ENCODE peak calls at places on chromosomes 7 and 10, in six cellular contexts. One of them, this sample, is unnamed.

GRCh38 chr7:1675036-1675671 is 5.1 kb downstream of the ELFN1 start:
- DNase-seq in stomach: no peak
- DNase-seq in A549: no peak
- DNase-seq in heart left ventricle: peak
- DNase-seq in uterus: no peak
- DNase-seq in HCT116: no peak
- DNase-seq in this sample: no peak

GRCh38 chr7:21318916-21319270 is 109.0 kb upstream of the SP4 start:
- DNase-seq in stomach: no peak
- DNase-seq in A549: no peak
- DNase-seq in heart left ventricle: no peak
- DNase-seq in uterus: no peak
- DNase-seq in HCT116: no peak
- DNase-seq in this sample: no peak

GRCh38 chr7:151889406-151890354 is 12.8 kb upstream of the PRKAG2 start:
- DNase-seq in stomach: no peak
- DNase-seq in A549: no peak
- DNase-seq in heart left ventricle: no peak
- DNase-seq in uterus: no peak
- DNase-seq in HCT116: no peak
- DNase-seq in this sample: no peak

GRCh38 chr7:154841731-154842331 is 161.1 kb downstream of the PAXIP1 start:
- DNase-seq in stomach: peak
- DNase-seq in A549: no peak
- DNase-seq in heart left ventricle: no peak
- DNase-seq in uterus: no peak
- DNase-seq in HCT116: no peak
- DNase-seq in this sample: no peak

GRCh38 chr10:71040326-71040725 is 152.0 kb upstream of the PCBD1 start:
- DNase-seq in stomach: no peak
- DNase-seq in A549: no peak
- DNase-seq in heart left ventricle: no peak
- DNase-seq in uterus: no peak
- DNase-seq in HCT116: no peak
- DNase-seq in this sample: no peak

GRCh38 chr7:151244156-151244870 is 4.2 kb downstream of the SMARCD3 start:
- DNase-seq in stomach: peak
- DNase-seq in A549: peak
- DNase-seq in heart left ventricle: no peak
- DNase-seq in uterus: no peak
- DNase-seq in HCT116: no peak
- DNase-seq in this sample: peak

GRCh38 chr10:124125305-124126116 is 32.1 kb upstream of the CHST15 start:
- DNase-seq in stomach: no peak
- DNase-seq in A549: peak
- DNase-seq in heart left ventricle: no peak
- DNase-seq in uterus: no peak
- DNase-seq in HCT116: peak
- DNase-seq in this sample: no peak

GRCh38 chr10:109886037-109886787 is 37.1 kb downstream of the XPNPEP1 start:
- DNase-seq in stomach: no peak
- DNase-seq in A549: no peak
- DNase-seq in heart left ventricle: no peak
- DNase-seq in uterus: no peak
- DNase-seq in HCT116: no peak
- DNase-seq in this sample: no peak

GRCh38 chr7:128831994-128832879 is 2.0 kb downstream of the FLNC start:
- DNase-seq in stomach: no peak
- DNase-seq in A549: no peak
- DNase-seq in heart left ventricle: peak
- DNase-seq in uterus: peak
- DNase-seq in HCT116: no peak
- DNase-seq in this sample: no peak

GRCh38 chr10:12502526-12503274 is 153.4 kb downstream of the CAMK1D start:
- DNase-seq in stomach: no peak
- DNase-seq in A549: no peak
- DNase-seq in heart left ventricle: no peak
- DNase-seq in uterus: no peak
- DNase-seq in HCT116: no peak
- DNase-seq in this sample: no peak

GRCh38 chr7:158034571-158034970 is 553.1 kb downstream of the PTPRN2 start:
- DNase-seq in stomach: no peak
- DNase-seq in A549: no peak
- DNase-seq in heart left ventricle: peak
- DNase-seq in uterus: no peak
- DNase-seq in HCT116: no peak
- DNase-seq in this sample: peak

GRCh38 chr7:82467020-82467419 is 23.4 kb upstream of the CACNA2D1 start:
- DNase-seq in stomach: no peak
- DNase-seq in A549: no peak
- DNase-seq in heart left ventricle: no peak
- DNase-seq in uterus: no peak
- DNase-seq in HCT116: no peak
- DNase-seq in this sample: no peak

GRCh38 chr10:100709146-100709545 is 36.2 kb upstream of the PAX2 start:
- DNase-seq in stomach: no peak
- DNase-seq in A549: no peak
- DNase-seq in heart left ventricle: no peak
- DNase-seq in uterus: no peak
- DNase-seq in HCT116: no peak
- DNase-seq in this sample: no peak

GRCh38 chr10:100707261-100707848 is 38.0 kb upstream of the PAX2 start:
- DNase-seq in stomach: no peak
- DNase-seq in A549: no peak
- DNase-seq in heart left ventricle: no peak
- DNase-seq in uterus: no peak
- DNase-seq in HCT116: no peak
- DNase-seq in this sample: no peak

GRCh38 chr10:100713049-100713858 is 32.1 kb upstream of the PAX2 start:
- DNase-seq in stomach: no peak
- DNase-seq in A549: no peak
- DNase-seq in heart left ventricle: no peak
- DNase-seq in uterus: no peak
- DNase-seq in HCT116: no peak
- DNase-seq in this sample: no peak

GRCh38 chr10:100710151-100710871 is 35.1 kb upstream of the PAX2 start:
- DNase-seq in stomach: no peak
- DNase-seq in A549: peak
- DNase-seq in heart left ventricle: no peak
- DNase-seq in uterus: no peak
- DNase-seq in HCT116: no peak
- DNase-seq in this sample: no peak

GRCh38 chr10:100709655-100710054 is 35.7 kb upstream of the PAX2 start:
- DNase-seq in stomach: no peak
- DNase-seq in A549: no peak
- DNase-seq in heart left ventricle: no peak
- DNase-seq in uterus: no peak
- DNase-seq in HCT116: no peak
- DNase-seq in this sample: no peak
- H3K4me3 ChIP-seq in stomach: no peak
- H3K4me3 ChIP-seq in A549: peak
- H3K4me3 ChIP-seq in heart left ventricle: no peak
- H3K4me3 ChIP-seq in uterus: no peak
- H3K4me3 ChIP-seq in HCT116: no peak
- H3K4me3 ChIP-seq in this sample: no peak

GRCh38 chr7:55552320-55553086 is 19.8 kb downstream of the VOPP1 start:
- DNase-seq in stomach: peak
- DNase-seq in A549: no peak
- DNase-seq in heart left ventricle: no peak
- DNase-seq in uterus: peak
- DNase-seq in HCT116: no peak
- DNase-seq in this sample: peak
- TF ChIP-seq POLR2A in stomach: no peak
- TF ChIP-seq POLR2A in A549: no peak
- TF ChIP-seq POLR2A in heart left ventricle: no peak
- TF ChIP-seq POLR2A in uterus: no peak
- TF ChIP-seq POLR2A in HCT116: no peak
- TF ChIP-seq POLR2A in this sample: no peak

GRCh38 chr10:74822101-74822500 is 4.3 kb upstream of the KAT6B start:
- DNase-seq in stomach: peak
- DNase-seq in A549: no peak
- DNase-seq in heart left ventricle: no peak
- DNase-seq in uterus: no peak
- DNase-seq in HCT116: no peak
- DNase-seq in this sample: no peak
- H3K27ac ChIP-seq in stomach: peak
- H3K27ac ChIP-seq in A549: no peak
- H3K27ac ChIP-seq in heart left ventricle: peak
- H3K27ac ChIP-seq in uterus: peak
- H3K27ac ChIP-seq in HCT116: no peak
- H3K27ac ChIP-seq in this sample: no peak

DNA sequence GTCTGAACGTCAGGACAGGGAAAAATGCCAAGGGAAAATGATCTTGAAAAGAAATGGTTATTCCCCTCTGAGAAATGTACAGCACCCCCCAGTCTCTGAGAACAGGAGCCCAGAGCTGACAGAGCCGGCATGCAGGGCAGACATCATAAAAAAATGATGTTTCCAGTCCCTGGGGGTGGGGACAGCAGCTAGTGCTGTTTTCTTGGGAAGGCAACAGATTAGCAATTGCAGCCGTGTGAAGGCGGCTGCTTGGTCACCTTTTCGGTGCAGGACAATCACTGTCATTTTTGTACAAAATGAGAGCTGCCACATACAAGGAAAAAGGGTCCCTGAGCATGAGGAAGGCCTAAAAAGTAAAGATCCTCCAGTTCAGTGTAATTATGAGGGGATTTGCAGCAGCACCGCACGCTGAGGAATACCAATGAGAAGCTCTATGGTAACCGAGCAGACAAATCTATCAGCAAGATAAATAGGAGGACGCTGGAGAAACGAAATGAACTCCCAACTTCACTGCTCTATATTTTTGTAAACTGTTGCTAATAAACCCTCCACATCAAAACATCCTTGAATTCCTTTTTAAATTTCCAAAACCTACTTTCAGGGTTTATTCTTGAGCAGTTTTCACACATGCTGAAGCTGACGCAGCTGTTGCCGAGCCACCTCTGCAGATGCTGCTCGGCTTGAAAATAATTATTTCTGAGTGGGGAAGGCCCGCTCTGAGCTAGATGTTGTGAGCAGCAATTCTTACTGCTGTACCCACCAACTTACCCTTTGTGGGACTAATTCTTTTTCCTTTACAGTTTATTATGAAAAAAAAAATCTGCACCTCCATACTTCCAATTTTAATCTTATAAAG is 98.2 kb upstream of the NEBL start:
- DNase-seq in stomach: no peak
- DNase-seq in A549: no peak
- DNase-seq in heart left ventricle: no peak
- DNase-seq in uterus: no peak
- DNase-seq in HCT116: no peak
- DNase-seq in this sample: no peak
- H3K4me3 ChIP-seq in stomach: no peak
- H3K4me3 ChIP-seq in A549: no peak
- H3K4me3 ChIP-seq in heart left ventricle: no peak
- H3K4me3 ChIP-seq in uterus: no peak
- H3K4me3 ChIP-seq in HCT116: no peak
- H3K4me3 ChIP-seq in this sample: no peak

GRCh38 chr10:102646610-102647432 is 2.5 kb downstream of the TRIM8 start:
- DNase-seq in stomach: peak
- DNase-seq in A549: peak
- DNase-seq in heart left ventricle: peak
- DNase-seq in uterus: peak
- DNase-seq in HCT116: peak
- DNase-seq in this sample: peak

GRCh38 chr10:102644646-102645387 is 538 bp downstream of the TRIM8 start:
- DNase-seq in stomach: peak
- DNase-seq in A549: peak
- DNase-seq in heart left ventricle: peak
- DNase-seq in uterus: peak
- DNase-seq in HCT116: peak
- DNase-seq in this sample: peak

GRCh38 chr10:102647433-102648268 is 3.4 kb downstream of the TRIM8 start:
- DNase-seq in stomach: no peak
- DNase-seq in A549: no peak
- DNase-seq in heart left ventricle: no peak
- DNase-seq in uterus: no peak
- DNase-seq in HCT116: no peak
- DNase-seq in this sample: peak

GRCh38 chr10:102645388-102645740 is 1.1 kb downstream of the TRIM8 start:
- DNase-seq in stomach: peak
- DNase-seq in A549: peak
- DNase-seq in heart left ventricle: peak
- DNase-seq in uterus: no peak
- DNase-seq in HCT116: peak
- DNase-seq in this sample: peak

GRCh38 chr10:102645741-102646609 is 1.7 kb downstream of the TRIM8 start:
- DNase-seq in stomach: peak
- DNase-seq in A549: peak
- DNase-seq in heart left ventricle: peak
- DNase-seq in uterus: peak
- DNase-seq in HCT116: peak
- DNase-seq in this sample: peak
- TF ChIP-seq POLR2A in stomach: peak
- TF ChIP-seq POLR2A in A549: peak
- TF ChIP-seq POLR2A in heart left ventricle: peak
- TF ChIP-seq POLR2A in uterus: peak
- TF ChIP-seq POLR2A in HCT116: no peak
- TF ChIP-seq POLR2A in this sample: peak